ENCODE peak calls at places on chromosomes 6 and 20, in five cellular contexts. K is transverse colon, H is uterus, J is breast epithelium, E is body of pancreas. N is an unnamed sample.

GRCh38 chr6:141483561-141484061 is 649.1 kb upstream of the GJE1 start:
- DNase-seq in H (no peak), E (peak; percentile 37), K (peak; percentile 47), J (no peak), N (peak; percentile 22)

GRCh38 chr6:2951723-2952122 is 19.6 kb downstream of the SERPINB6 start:
- DNase-seq in K (no peak), H (no peak), E (peak; percentile 63), J (no peak), N (peak; percentile 38)

GRCh38 chr6:63452117-63452516 is 120.2 kb upstream of the LOC128125822 start:
- DNase-seq in H (no peak), K (peak; percentile 55), J (no peak), E (no peak), N (no peak)

GRCh38 chr6:43887340-43887858 is 117.4 kb downstream of the VEGFA start:
- DNase-seq in E (no peak), K (no peak), H (no peak), J (no peak), N (peak; percentile 45)

GRCh38 chr6:3013486-3013885 is 13.8 kb downstream of the NQO2 start:
- DNase-seq in K (no peak), H (no peak), J (no peak), E (peak; percentile 48), N (peak; percentile 83)

GRCh38 chr6:9409126-9409525 is 973.8 kb upstream of the SLC35B3 start:
- DNase-seq in E (no peak), J (no peak), H (no peak), K (no peak), N (no peak)

GRCh38 chr20:5212897-5213296 is 86.1 kb downstream of the CDS2 start:
- DNase-seq in E (no peak), H (no peak), K (no peak), J (no peak), N (no peak)

GRCh38 chr20:32007787-32008616 is 2.2 kb upstream of the CCM2L start:
- DNase-seq in J (no peak), K (no peak), H (peak; percentile 22), E (peak; percentile 15), N (peak; percentile 28)

GRCh38 chr6:127539292-127539691 is 20.2 kb upstream of the MTCL3 start:
- DNase-seq in H (no peak), E (no peak), K (no peak), J (no peak), N (no peak)

GRCh38 chr6:110513001-110513400 is 36.6 kb upstream of the SLC22A16 start:
- DNase-seq in E (no peak), J (no peak), H (no peak), K (no peak), N (no peak)

GRCh38 chr6:80974579-80974978 is 777.9 kb downstream of the TENT5A start:
- DNase-seq in E (no peak), H (no peak), J (no peak), K (no peak), N (no peak)

GRCh38 chr6:166515072-166515810 is 71.2 kb downstream of the RAMACL start:
- DNase-seq in J (no peak), H (no peak), K (peak; percentile 13), E (no peak), N (peak; percentile 30)

GRCh38 chr6:154410215-154410614 is 53.6 kb upstream of the IPCEF1 start:
- DNase-seq in K (no peak), E (no peak), H (no peak), J (no peak), N (no peak)

GRCh38 chr6:53888931-53889330 is 94.1 kb downstream of the LRRC1 start:
- DNase-seq in K (no peak), H (no peak), J (no peak), E (no peak), N (no peak)

GRCh38 chr6:45473121-45473967 is 95.6 kb upstream of the SUPT3H start:
- DNase-seq in H (no peak), K (peak; percentile 35), J (no peak), E (peak; percentile 61), N (no peak)

GRCh38 chr20:15976047-15976731 is 597.1 kb downstream of the KIF16B start:
- DNase-seq in H (no peak), J (no peak), E (no peak), K (no peak), N (no peak)

GRCh38 chr20:33370296-33370695 is 31.0 kb downstream of the CDK5RAP1 start:
- DNase-seq in J (no peak), H (no peak), E (peak; percentile 36), K (peak; percentile 53), N (no peak)

GRCh38 chr6:156773476-156773875 is 3.7 kb upstream of the ARID1B start:
- DNase-seq in E (no peak), K (no peak), J (no peak), H (no peak), N (no peak)

GRCh38 chr6:112289039-112289566 is 34.7 kb upstream of the LAMA4 start:
- DNase-seq in K (peak; percentile 25), J (peak; percentile 23), H (peak; percentile 87), E (peak; percentile 46), N (no peak)

GRCh38 chr6:15956205-15957106 is 172.4 kb upstream of the MYLIP start:
- DNase-seq in J (no peak), K (peak; percentile 77), H (no peak), E (peak; percentile 5), N (no peak)

GRCh38 chr20:36485286-36485685 is 56.0 kb upstream of the MYL9 start:
- DNase-seq in H (no peak), K (no peak), E (no peak), J (no peak), N (no peak)
- H3K4me1 ChIP-seq in H (peaks cover 11% of the 10 kb centered on the region), K (peaks cover 32% of the 10 kb centered on the region), E (peaks cover 73% of the 10 kb centered on the region), J (no peaks in the 10 kb centered on the region), N (peaks cover 43% of the 10 kb centered on the region)

GRCh38 chr20:38805502-38805957 is at the start of gene PPP1R16B:
- DNase-seq in J (peak; percentile 27), E (peak; percentile 19), H (peak; percentile 30), K (peak; percentile 70), N (peak; percentile 36)
- TF ChIP-seq POLR2A in J (no peak), E (no peak), H (peak; percentile 38), K (peak; percentile 50), N (peak; percentile 28)

GRCh38 chr6:132259070-132259469 is 142.2 kb downstream of the MOXD1 start:
- DNase-seq in K (no peak), E (no peak), J (no peak), H (no peak), N (no peak)
- TF ChIP-seq CTCF in K (no peak), E (no peak), J (no peak), H (peak; percentile 45), N (no peak)

DNA sequence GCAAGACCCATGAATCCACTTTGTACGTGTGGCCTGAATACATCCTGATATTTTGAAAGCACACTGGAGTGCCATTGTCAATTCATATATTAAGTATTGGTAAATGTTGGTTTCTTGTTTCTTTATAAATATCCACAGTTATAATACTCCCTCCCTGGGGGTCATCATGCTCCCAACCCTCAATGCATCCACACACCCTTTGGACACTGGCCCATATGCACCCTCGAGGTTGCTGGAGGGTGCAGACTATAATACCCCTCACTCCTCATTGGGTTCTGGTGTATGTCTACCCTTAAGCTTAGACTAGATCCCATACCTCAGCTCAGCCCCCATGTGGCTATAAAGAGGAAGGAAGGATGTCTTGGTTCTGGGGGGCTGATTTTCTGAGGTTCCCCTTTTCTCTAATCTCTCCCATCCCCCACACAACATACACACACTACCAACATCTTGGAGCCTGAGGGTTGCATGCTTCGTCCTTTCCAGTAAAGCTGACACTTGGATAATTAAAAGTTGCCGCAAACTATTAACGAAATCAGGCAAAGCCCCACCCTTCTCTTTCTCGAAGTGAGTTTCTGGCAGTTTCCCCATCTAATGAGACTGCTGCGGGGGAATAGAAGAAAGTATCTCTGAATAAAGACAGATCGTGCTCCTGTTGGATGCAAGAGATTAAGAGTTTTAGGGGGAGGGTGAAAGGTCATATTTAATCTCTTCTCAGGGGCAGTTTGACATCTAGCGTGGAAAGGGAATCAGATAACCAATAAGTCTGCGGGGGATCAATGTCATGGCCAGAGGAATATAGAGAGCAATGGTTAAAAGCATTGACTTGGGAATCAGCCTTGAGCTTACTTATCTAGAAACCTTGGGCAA is 7.4 kb downstream of the PIM1 start:
- DNase-seq in E (peak; percentile 35), K (no peak), J (no peak), H (no peak), N (no peak)
- H3K4me1 ChIP-seq in E (peaks cover 12% of the 10 kb centered on the region), K (peaks cover 6% of the 10 kb centered on the region), J (no peaks in the 10 kb centered on the region), H (no peaks in the 10 kb centered on the region), N (peaks cover 16% of the 10 kb centered on the region)

GRCh38 chr20:62101078-62101477 is 21.2 kb upstream of the LSM14B start:
- DNase-seq in H (no peak), J (no peak), K (no peak), E (no peak), N (no peak)

GRCh38 chr20:62103508-62104233 is 18.6 kb upstream of the LSM14B start:
- DNase-seq in K (no peak), J (no peak), E (no peak), H (no peak), N (no peak)

GRCh38 chr20:62096421-62097380 is 25.6 kb upstream of the LSM14B start:
- DNase-seq in J (no peak), H (no peak), E (no peak), K (no peak), N (no peak)

GRCh38 chr20:62097881-62098407 is 24.3 kb upstream of the LSM14B start:
- DNase-seq in H (no peak), K (no peak), J (no peak), E (no peak), N (no peak)
- TF ChIP-seq POLR2A in H (no peak), K (no peak), J (no peak), E (no peak), N (no peak)

GRCh38 chr6:140105857-140106256 is 731.4 kb upstream of the CITED2 start:
- DNase-seq in E (peak; percentile 9), K (no peak), J (no peak), H (no peak), N (peak; percentile 2)
- TF ChIP-seq CTCF in E (no peak), K (no peak), J (peak; percentile 24), H (no peak), N (no peak)

DNA sequence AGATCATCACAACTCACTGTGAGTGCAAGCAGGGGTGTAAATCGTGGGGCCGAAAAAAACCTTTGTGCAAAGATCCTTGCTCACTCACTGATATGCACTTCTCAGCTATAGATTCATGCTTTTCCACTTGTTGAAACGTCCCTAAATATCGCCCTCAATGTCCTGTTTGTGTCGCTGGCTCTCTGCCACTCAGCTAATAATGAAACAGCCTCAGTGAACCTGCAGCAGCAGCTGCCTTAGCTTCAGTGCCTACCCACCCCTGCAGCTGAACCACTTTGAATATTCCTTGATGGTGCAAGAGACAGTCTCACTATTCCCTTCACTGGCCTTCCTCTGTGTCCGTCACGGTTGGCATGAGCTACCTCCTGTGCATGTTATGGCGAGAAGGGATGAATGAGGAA is 128.9 kb upstream of the NAA20 start:
- DNase-seq in H (no peak), E (no peak), K (peak; percentile 36), J (peak; percentile 27), N (no peak)
- H3K4me1 ChIP-seq in H (no peaks in the 10 kb centered on the region), E (peaks cover 55% of the 10 kb centered on the region), K (peaks cover 70% of the 10 kb centered on the region), J (peaks cover 18% of the 10 kb centered on the region), N (peaks cover 27% of the 10 kb centered on the region)

DNA sequence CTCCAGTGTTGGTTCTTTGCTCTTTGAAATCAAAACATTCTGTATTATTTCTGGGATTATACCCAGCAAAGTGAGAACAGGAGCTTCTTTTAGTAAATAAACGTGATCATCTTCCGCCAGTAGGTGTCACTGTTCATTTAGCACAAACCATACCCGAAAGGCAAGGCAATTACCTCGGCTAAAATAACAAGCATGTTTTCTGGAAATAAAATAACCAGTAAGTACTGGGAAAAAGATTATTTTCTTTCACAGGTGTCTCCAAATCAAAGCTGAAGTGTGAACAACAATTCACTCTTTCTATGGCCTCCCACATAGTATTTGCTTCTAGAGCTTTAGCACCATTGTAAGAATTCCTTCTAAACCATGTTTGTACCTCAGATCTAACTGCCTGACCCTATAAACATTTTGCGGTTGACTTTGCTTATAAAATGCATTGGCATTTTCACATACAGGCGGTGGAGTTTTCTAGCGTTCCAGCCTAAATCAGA is 144.6 kb upstream of the AGPAT4 start:
- DNase-seq in E (peak; percentile 83), H (peak; percentile 20), K (peak; percentile 12), J (no peak), N (peak; percentile 74)
- TF ChIP-seq POLR2A in E (no peak), H (no peak), K (no peak), J (no peak), N (no peak)

N was measured in adrenal gland.